ENCODE peak calls at places on chromosomes 2 and 18, in eight cellular contexts. N, Q, M, F, E, K, A and V are unnamed samples.

GRCh38 chr2:104864751-104865470 is 11.0 kb downstream of the POU3F3 start:
- DNase-seq in Q (no peak), A (no peak), E (no peak), N (no peak), M (no peak), K (no peak), F (no peak), V (no peak)

GRCh38 chr2:238231251-238231793 is 8.5 kb downstream of the HES6 start:
- DNase-seq in M (no peak), F (peak), K (peak), N (peak), Q (peak), A (peak), E (peak), V (no peak)

GRCh38 chr2:101150306-101151140 is 659 bp downstream of the TBC1D8 start:
- DNase-seq in Q (peak), F (peak), E (no peak), N (no peak), M (no peak), K (no peak), A (peak), V (peak)

GRCh38 chr2:17083902-17084301 is 418.3 kb upstream of the CYRIA start:
- DNase-seq in A (peak), M (no peak), N (no peak), E (no peak), Q (no peak), F (no peak), K (no peak), V (no peak)

GRCh38 chr2:179694963-179695362 is 166.4 kb downstream of the ZNF385B start:
- DNase-seq in K (no peak), M (no peak), E (no peak), N (no peak), A (no peak), F (no peak), Q (no peak), V (no peak)

GRCh38 chr2:121634354-121635307 is 14.6 kb downstream of the CLASP1 start:
- DNase-seq in A (peak), E (peak), Q (no peak), F (no peak), K (no peak), N (no peak), M (peak), V (no peak)

GRCh38 chr18:30527226-30527625 is 515.3 kb downstream of the DSC3 start:
- DNase-seq in K (no peak), F (no peak), E (no peak), Q (no peak), M (no peak), N (no peak), A (no peak), V (no peak)

GRCh38 chr2:43484323-43484930 is 111.4 kb downstream of the THADA start:
- DNase-seq in M (peak), Q (no peak), K (no peak), F (peak), A (peak), N (no peak), E (peak), V (no peak)

GRCh38 chr2:62459106-62459505 is 46.9 kb downstream of the TMEM17 start:
- DNase-seq in E (no peak), K (no peak), M (no peak), A (no peak), Q (no peak), F (no peak), N (no peak), V (no peak)

GRCh38 chr2:241315879-241316700 is at the start of gene SEPTIN2:
- DNase-seq in E (peak), M (no peak), N (peak), F (no peak), K (no peak), Q (peak), A (peak), V (no peak)

GRCh38 chr18:75173125-75173432 is 35.9 kb downstream of the PTGR3 start:
- DNase-seq in Q (no peak), F (peak), A (no peak), E (peak), M (no peak), K (no peak), N (no peak), V (no peak)

GRCh38 chr2:142834003-142834402 is 43.5 kb upstream of the KYNU start:
- DNase-seq in M (peak), F (no peak), A (peak), K (no peak), N (no peak), Q (no peak), E (peak), V (no peak)

GRCh38 chr18:62634991-62635630 is 80.2 kb upstream of the PHLPP1 start:
- DNase-seq in M (peak), A (peak), E (no peak), K (no peak), N (no peak), Q (no peak), F (no peak), V (no peak)

GRCh38 chr2:20992201-20992711 is 51.6 kb downstream of the APOB start:
- DNase-seq in K (no peak), M (peak), A (peak), N (no peak), Q (no peak), E (peak), F (no peak), V (no peak)

GRCh38 chr2:108377815-108378630 is at the start of gene SULT1C4:
- DNase-seq in Q (peak), K (no peak), F (no peak), E (no peak), N (no peak), A (no peak), M (no peak), V (no peak)

GRCh38 chr2:36356990-36357505 is 1.5 kb downstream of the CRIM1 start:
- DNase-seq in Q (no peak), N (no peak), K (no peak), F (peak), A (peak), M (no peak), E (peak), V (no peak)